ENCODE peak calls at places on chromosomes 11 and 22, in seven cellular contexts. R is uterus, Z is endothelial cell of umbilical vein, X is prostate gland, P is IMR-90, N is HCT116, Q is HepG2. L is an unnamed sample. For H3K4me1, the result is how much of the 10 kb centered on the place peaks cover.

GRCh38 chr22:38754247-38755154 is 1.3 kb downstream of the SUN2 start:
- DNase-seq in Z (peak), N (no peak), R (peak), X (peak), Q (peak), P (peak), L (peak)

GRCh38 chr22:38927033-38927789 is 30.2 kb upstream of the APOBEC3A start:
- DNase-seq in N (peak), R (peak), Q (no peak), P (peak), Z (peak), X (peak), L (peak)

GRCh38 chr11:104076455-104076854 is 40.0 kb downstream of the DDI1 start:
- DNase-seq in P (no peak), N (no peak), Z (no peak), X (no peak), Q (no peak), R (no peak), L (no peak)

GRCh38 chr11:122920579-122920978 is 38.0 kb downstream of the JHY start:
- DNase-seq in N (no peak), X (peak), P (no peak), Z (no peak), R (no peak), Q (no peak), L (no peak)

GRCh38 chr22:36471341-36471821 is 10.1 kb downstream of the TXN2 start:
- DNase-seq in Q (no peak), X (no peak), R (no peak), Z (no peak), N (no peak), P (peak), L (no peak)

GRCh38 chr11:451738-452137 is 1.7 kb downstream of the PTDSS2 start:
- DNase-seq in Z (no peak), N (no peak), X (no peak), P (no peak), R (no peak), Q (no peak), L (no peak)

GRCh38 chr11:11620251-11620965 is 1.4 kb downstream of the GALNT18 start:
- DNase-seq in Z (no peak), X (peak), N (peak), R (peak), P (peak), Q (no peak), L (peak)

GRCh38 chr11:69670158-69670845 is 4.9 kb downstream of the LTO1 start:
- DNase-seq in Z (peak), X (peak), P (peak), Q (peak), R (peak), N (peak), L (peak)

GRCh38 chr11:114063149-114063828 is 3.8 kb downstream of the ZBTB16 start:
- DNase-seq in Q (no peak), R (no peak), P (no peak), X (no peak), N (no peak), Z (no peak), L (no peak)

GRCh38 chr11:121625784-121626506 is 173.2 kb upstream of the SORL1-AS1 start:
- DNase-seq in P (no peak), X (peak), Q (no peak), R (no peak), N (no peak), Z (no peak), L (no peak)

GRCh38 chr11:112321521-112322172 is 61.0 kb upstream of the PLET1 start:
- DNase-seq in Z (no peak), R (no peak), X (peak), Q (peak), N (peak), P (peak), L (peak)

GRCh38 chr11:63573881-63574855 is 11.0 kb upstream of the PLAAT2 start:
- DNase-seq in R (peak), X (peak), P (peak), Q (peak), N (no peak), Z (peak), L (no peak)

GRCh38 chr11:112290462-112290894 is 29.8 kb upstream of the PLET1 start:
- DNase-seq in P (no peak), X (no peak), Q (no peak), R (no peak), Z (no peak), N (no peak), L (no peak)

GRCh38 chr22:47739216-47739615 is 976.8 kb downstream of the TBC1D22A start:
- DNase-seq in R (no peak), X (no peak), P (no peak), Z (no peak), Q (no peak), N (no peak), L (no peak)

GRCh38 chr22:29054251-29054767 is 7.3 kb downstream of the C22orf31 start:
- DNase-seq in N (no peak), Q (no peak), Z (no peak), X (no peak), R (no peak), P (no peak), L (no peak)

GRCh38 chr11:122871302-122871701 is 11.3 kb upstream of the JHY start:
- DNase-seq in P (no peak), R (no peak), Z (no peak), Q (no peak), N (no peak), X (no peak), L (no peak)

GRCh38 chr11:74086242-74086884 is 77.5 kb upstream of the UCP3 start:
- DNase-seq in N (no peak), Z (no peak), Q (no peak), P (no peak), X (no peak), R (no peak), L (no peak)

GRCh38 chr22:49084203-49084602 is 743.5 kb downstream of the BRD1 start:
- DNase-seq in N (peak), R (no peak), Q (no peak), P (no peak), X (no peak), Z (no peak), L (no peak)

GRCh38 chr11:97574976-97575665 is 1185.3 kb downstream of the JRKL start:
- DNase-seq in N (no peak), Z (no peak), P (no peak), Q (no peak), X (no peak), R (no peak), L (no peak)

GRCh38 chr11:118202599-118203422 is 22.0 kb downstream of the JAML start:
- DNase-seq in Q (peak), Z (no peak), X (no peak), R (no peak), N (no peak), P (no peak), L (peak)

GRCh38 chr11:32068134-32068533 is 22.7 kb upstream of the RCN1 start:
- DNase-seq in X (no peak), R (no peak), Z (no peak), P (no peak), N (no peak), Q (no peak), L (no peak)

GRCh38 chr22:19571995-19572394 is 47.8 kb upstream of the CLDN5 start:
- DNase-seq in Q (no peak), N (no peak), P (no peak), Z (no peak), X (no peak), R (no peak), L (no peak)

GRCh38 chr22:29689201-29689871 is 30.5 kb upstream of the CABP7 start:
- DNase-seq in Q (no peak), N (no peak), P (no peak), X (peak), R (no peak), Z (no peak), L (no peak)

GRCh38 chr22:32335471-32335870 is 22.2 kb upstream of the RFPL3 start:
- DNase-seq in R (no peak), Z (no peak), Q (no peak), X (no peak), N (no peak), P (no peak), L (peak)

GRCh38 chr22:36385491-36386350 is 2.0 kb downstream of the MYH9 start:
- DNase-seq in X (peak), N (no peak), Z (peak), R (peak), P (no peak), Q (peak), L (peak)

GRCh38 chr22:48240935-48241230 is 1478.4 kb downstream of the TBC1D22A start:
- DNase-seq in N (no peak), X (no peak), R (no peak), Z (no peak), Q (no peak), P (no peak), L (no peak)

GRCh38 chr11:20980736-20981135 is 311.4 kb downstream of the NELL1 start:
- DNase-seq in Z (no peak), Q (no peak), N (no peak), P (no peak), X (no peak), R (no peak), L (no peak)

GRCh38 chr11:117832511-117832910 is 8.0 kb upstream of the FXYD2 start:
- DNase-seq in R (peak), N (no peak), Z (no peak), Q (no peak), X (no peak), P (no peak), L (no peak)

GRCh38 chr22:29073618-29074275 is 912 bp downstream of the KREMEN1 start:
- DNase-seq in N (no peak), P (no peak), Z (no peak), X (peak), R (peak), Q (peak), L (peak)

GRCh38 chr22:46336119-46337078 is 885 bp downstream of the TRMU start:
- DNase-seq in Z (peak), X (no peak), R (no peak), P (peak), Q (peak), N (no peak), L (peak)

GRCh38 chr11:81246937-81247336 is 1486.7 kb downstream of the FAM181B start:
- DNase-seq in P (no peak), R (no peak), X (no peak), Q (peak), N (no peak), Z (no peak), L (no peak)

GRCh38 chr11:41534861-41535260 is 75.4 kb upstream of the LRRC4C start:
- DNase-seq in R (no peak), Z (no peak), P (no peak), Q (no peak), X (no peak), N (no peak), L (no peak)

GRCh38 chr11:126362879-126363655 is 7.6 kb downstream of the ST3GAL4 start:
- DNase-seq in R (peak), N (no peak), P (no peak), X (no peak), Q (no peak), Z (no peak), L (no peak)

GRCh38 chr11:24437123-24437522 is 59.7 kb upstream of the LUZP2 start:
- DNase-seq in Z (no peak), N (no peak), R (no peak), Q (no peak), X (no peak), P (no peak), L (no peak)
- H3K4me1 ChIP-seq in Z (under half), N (under half), R (under half), Q (under half), X (under half), P (under half), L (under half)

DNA sequence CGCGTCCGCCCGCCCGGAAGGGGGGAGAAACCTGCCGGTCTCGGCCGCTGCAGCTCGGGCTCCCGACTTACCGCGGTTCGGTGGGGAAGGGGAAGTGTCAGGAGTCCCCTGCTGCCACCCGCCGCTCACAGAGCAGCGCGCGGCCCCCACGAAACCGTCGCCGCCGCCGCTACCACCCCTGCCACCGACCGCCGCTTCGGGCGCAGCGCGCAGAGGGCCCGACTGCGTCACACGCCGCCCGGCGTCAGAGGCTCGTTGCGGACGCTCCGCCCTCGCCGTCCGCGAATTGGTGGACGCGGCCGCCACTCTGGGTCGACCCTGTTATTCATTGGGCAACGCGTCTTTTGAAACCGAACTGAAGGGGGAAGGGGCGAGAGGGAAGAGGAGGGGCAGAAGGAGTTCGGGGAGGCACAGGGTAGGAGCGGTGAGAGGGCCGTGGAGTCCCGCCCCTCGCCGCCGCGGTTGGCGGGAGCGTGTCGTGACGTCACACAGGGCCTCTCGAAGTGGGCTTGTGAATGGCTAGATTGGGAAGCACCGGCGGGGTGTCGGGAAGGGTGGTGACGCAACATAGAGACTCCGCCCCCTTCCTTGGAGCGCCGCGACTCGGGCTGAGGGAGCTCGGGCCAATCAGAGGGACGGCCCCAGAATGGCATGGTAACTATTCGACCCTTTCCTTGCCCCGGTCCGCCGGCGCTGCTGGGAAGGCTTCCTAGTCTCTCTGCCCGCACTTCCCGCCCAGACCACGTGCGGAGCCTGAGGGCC is at the start of gene NUP98:
- DNase-seq in Q (peak), R (peak), P (peak), N (peak), X (peak), Z (peak), L (peak)
- TF ChIP-seq POLR2A in Q (peak), R (peak), P (peak), N (peak), X (peak), Z (peak), L (peak)

GRCh38 chr22:37627091-37627490 is 12.4 kb upstream of the SH3BP1 start:
- DNase-seq in R (no peak), P (no peak), X (no peak), Z (no peak), Q (no peak), N (no peak), L (no peak)
- H3K4me1 ChIP-seq in R (under half), P (under half), X (under half), Z (under half), Q (under half), N (under half), L (under half)

GRCh38 chr11:65501530-65502273 is 2.9 kb downstream of the MALAT1 start:
- DNase-seq in N (no peak), Q (no peak), R (no peak), P (peak), X (no peak), Z (peak), L (no peak)

GRCh38 chr11:65502274-65502851 is 3.5 kb downstream of the MALAT1 start:
- DNase-seq in Z (peak), N (no peak), Q (no peak), R (no peak), P (peak), X (no peak), L (no peak)

GRCh38 chr11:65503923-65504670 is 5.3 kb downstream of the MALAT1 start:
- DNase-seq in Z (peak), P (peak), N (no peak), X (peak), Q (no peak), R (no peak), L (no peak)

GRCh38 chr11:65503606-65503922 is 4.7 kb downstream of the MALAT1 start:
- DNase-seq in N (no peak), R (no peak), Q (no peak), Z (no peak), P (peak), X (no peak), L (no peak)

DNA sequence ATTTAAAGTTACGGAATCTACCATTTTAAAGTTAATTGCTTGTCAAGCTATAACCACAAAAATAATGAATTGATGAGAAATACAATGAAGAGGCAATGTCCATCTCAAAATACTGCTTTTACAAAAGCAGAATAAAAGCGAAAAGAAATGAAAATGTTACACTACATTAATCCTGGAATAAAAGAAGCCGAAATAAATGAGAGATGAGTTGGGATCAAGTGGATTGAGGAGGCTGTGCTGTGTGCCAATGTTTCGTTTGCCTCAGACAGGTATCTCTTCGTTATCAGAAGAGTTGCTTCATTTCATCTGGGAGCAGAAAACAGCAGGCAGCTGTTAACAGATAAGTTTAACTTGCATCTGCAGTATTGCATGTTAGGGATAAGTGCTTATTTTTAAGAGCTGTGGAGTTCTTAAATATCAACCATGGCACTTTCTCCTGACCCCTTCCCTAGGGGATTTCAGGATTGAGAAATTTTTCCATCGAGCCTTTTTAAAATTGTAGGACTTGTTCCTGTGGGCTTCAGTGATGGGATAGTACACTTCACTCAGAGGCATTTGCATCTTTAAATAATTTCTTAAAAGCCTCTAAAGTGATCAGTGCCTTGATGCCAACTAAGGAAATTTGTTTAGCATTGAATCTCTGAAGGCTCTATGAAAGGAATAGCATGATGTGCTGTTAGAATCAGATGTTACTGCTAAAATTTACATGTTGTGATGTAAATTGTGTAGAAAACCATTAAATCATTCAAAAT is 4.2 kb downstream of the MALAT1 start:
- DNase-seq in Z (peak), R (no peak), N (no peak), Q (no peak), X (no peak), P (peak), L (no peak)
- TF ChIP-seq POLR2A in Z (peak), R (no peak), N (peak), Q (peak), X (peak), P (no peak), L (peak)

GRCh38 chr11:61966673-61967176 is 709 bp downstream of the FTH1 start:
- DNase-seq in P (no peak), Q (no peak), N (no peak), Z (peak), X (no peak), R (no peak), L (no peak)

GRCh38 chr11:61968758-61969390 is 1.4 kb upstream of the FTH1 start:
- DNase-seq in Z (no peak), R (peak), Q (no peak), N (no peak), X (no peak), P (no peak), L (peak)

GRCh38 chr11:61969391-61969758 is 1.9 kb upstream of the FTH1 start:
- DNase-seq in X (no peak), Q (no peak), P (no peak), N (no peak), Z (no peak), R (no peak), L (no peak)

GRCh38 chr11:61967924-61968757 is 707 bp upstream of the FTH1 start:
- DNase-seq in R (peak), Z (peak), N (no peak), X (no peak), P (no peak), Q (peak), L (no peak)

DNA sequence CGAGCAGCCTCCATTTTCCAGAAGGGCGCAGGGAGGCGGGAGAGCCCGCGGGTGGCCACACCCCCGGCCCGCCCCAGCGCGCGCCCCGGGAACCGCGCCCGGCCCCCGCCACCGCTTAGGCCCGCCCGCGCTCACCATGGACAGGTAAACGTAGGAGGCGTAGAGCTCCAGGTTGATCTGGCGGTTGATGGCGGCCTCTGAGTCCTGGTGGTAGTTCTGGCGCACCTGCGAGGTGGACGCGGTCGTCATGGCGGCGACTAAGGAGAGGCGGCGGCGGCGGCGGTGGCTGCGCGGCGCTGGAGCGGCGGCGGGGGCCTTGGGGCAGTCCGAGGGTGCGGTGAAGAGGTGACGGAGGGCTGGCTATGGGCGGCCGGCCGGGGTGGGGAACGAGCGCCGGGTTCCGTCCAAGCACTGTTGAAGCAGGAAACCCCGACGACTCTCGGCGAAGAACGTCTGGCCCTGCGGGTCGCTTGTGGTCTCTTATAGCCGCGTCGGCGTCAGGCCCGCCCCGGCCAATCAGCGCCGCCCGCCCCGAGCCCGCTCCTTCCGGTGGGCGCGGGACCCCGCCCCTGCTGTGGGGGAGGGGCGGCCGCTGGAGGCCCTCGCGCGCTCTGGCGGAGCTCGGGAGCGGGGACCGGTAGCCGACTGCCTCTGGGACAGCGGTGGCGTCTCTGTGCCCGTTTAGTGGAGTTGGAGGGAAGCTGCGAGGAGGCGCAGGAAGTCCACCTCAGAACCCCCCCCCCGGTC is at the start of gene FTH1:
- DNase-seq in R (peak), N (peak), Q (peak), Z (peak), X (peak), P (peak), L (peak)
- H3K4me1 ChIP-seq in R (under half), N (half or more), Q (half or more), Z (half or more), X (under half), P (under half), L (half or more)

GRCh38 chr22:17633217-17633997 is 4.9 kb upstream of the ATP6V1E1 start:
- DNase-seq in N (peak), R (no peak), Q (peak), Z (no peak), P (peak), X (peak), L (no peak)
- TF ChIP-seq POLR2A in N (no peak), R (no peak), Q (no peak), Z (no peak), P (no peak), X (no peak), L (no peak)

GRCh38 chr11:12702999-12703453 is 28.8 kb downstream of the TEAD1 start:
- DNase-seq in X (no peak), R (no peak), P (peak), Z (no peak), N (no peak), Q (no peak), L (no peak)
- H3K4me1 ChIP-seq in X (under half), R (under half), P (under half), Z (under half), N (under half), Q (under half), L (under half)

GRCh38 chr11:67279589-67280340 is 9.3 kb upstream of the ANKRD13D start:
- DNase-seq in R (no peak), Q (no peak), N (no peak), X (no peak), Z (no peak), P (no peak), L (peak)
- TF ChIP-seq POLR2A in R (no peak), Q (no peak), N (no peak), X (no peak), Z (no peak), P (no peak), L (no peak)

GRCh38 chr22:42932857-42933782 is 76.0 kb upstream of the ARFGAP3 start:
- DNase-seq in R (no peak), P (peak), N (no peak), Z (no peak), Q (no peak), X (no peak), L (no peak)
- H3K4me1 ChIP-seq in R (under half), P (under half), N (under half), Z (under half), Q (half or more), X (half or more), L (half or more)